ENCODE peak calls at places on chromosomes 3 and 15, in four cellular contexts. E, I, G and Y are unnamed samples.

GRCh38 chr3:132592211-132592610 is 4.9 kb upstream of the ACKR4 start:
- DNase-seq in E (no peak), G (no peak), I (no peak), Y (no peak)

GRCh38 chr3:195752066-195752465 is 31.3 kb downstream of the MUC20 start:
- DNase-seq in E (no peak), I (no peak), G (no peak), Y (no peak)

GRCh38 chr15:55630921-55631320 is 42.8 kb upstream of the PYGO1 start:
- DNase-seq in E (no peak), I (no peak), G (peak), Y (no peak)

GRCh38 chr3:134198414-134198813 is 52.2 kb downstream of the RYK start:
- DNase-seq in E (no peak), G (no peak), I (no peak), Y (no peak)

GRCh38 chr3:191330309-191330712 is at the start of gene UTS2B:
- DNase-seq in E (peak), G (peak), I (no peak), Y (no peak)

GRCh38 chr15:74227968-74228722 is 8.0 kb upstream of the CCDC33 start:
- DNase-seq in I (no peak), G (peak), E (no peak), Y (no peak)

GRCh38 chr15:76011611-76012010 is 613 bp downstream of the NRG4 start:
- DNase-seq in E (peak), G (no peak), I (no peak), Y (peak)

GRCh38 chr3:107236661-107237375 is 140.4 kb upstream of the CCDC54 start:
- DNase-seq in G (no peak), E (no peak), I (no peak), Y (no peak)

GRCh38 chr3:161560006-161560637 is 63.5 kb downstream of the OTOL1 start:
- DNase-seq in I (no peak), E (peak), G (no peak), Y (peak)

GRCh38 chr3:41131224-41131623 is 68.1 kb upstream of the CTNNB1 start:
- DNase-seq in I (no peak), G (no peak), E (no peak), Y (no peak)

GRCh38 chr3:51720292-51721061 is 13.6 kb downstream of the GRM2 start:
- DNase-seq in E (no peak), G (no peak), I (no peak), Y (no peak)

GRCh38 chr3:8371085-8371551 is 130.5 kb upstream of the LMCD1 start:
- DNase-seq in E (no peak), I (no peak), G (no peak), Y (peak)

GRCh38 chr3:9715127-9715526 is 11.5 kb downstream of the CPNE9 start:
- DNase-seq in I (no peak), G (no peak), E (no peak), Y (no peak)

GRCh38 chr3:9717563-9717962 is 13.9 kb downstream of the CPNE9 start:
- DNase-seq in E (no peak), G (no peak), I (no peak), Y (no peak)

GRCh38 chr3:9718118-9718517 is 13.4 kb upstream of the BRPF1 start:
- DNase-seq in I (no peak), G (no peak), E (no peak), Y (no peak)

GRCh38 chr3:9715764-9716437 is 12.3 kb downstream of the CPNE9 start:
- DNase-seq in E (peak), I (no peak), G (peak), Y (peak)

DNA sequence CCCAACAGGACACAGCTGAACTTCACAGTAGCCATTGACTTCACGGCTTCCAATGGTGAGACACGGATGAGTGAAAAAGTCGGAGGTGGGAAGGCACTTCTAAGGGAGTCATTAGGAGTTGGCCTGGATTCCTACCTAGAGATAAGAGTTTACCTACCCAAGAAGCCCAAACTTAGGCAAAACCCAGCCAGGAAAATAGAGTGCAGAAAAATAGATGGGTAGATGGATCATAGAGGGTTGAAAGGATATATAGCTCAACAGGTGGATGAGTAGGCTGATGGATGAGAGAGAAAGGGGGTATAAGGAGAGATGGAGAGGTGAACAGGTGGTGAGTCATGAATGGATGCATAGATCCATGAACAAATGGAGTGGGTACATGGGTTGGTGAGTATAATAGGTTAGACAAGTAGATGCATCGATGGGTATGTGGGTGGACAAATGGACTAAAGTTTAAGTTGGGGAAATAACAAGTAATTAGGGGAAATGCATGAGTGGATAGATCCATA is 13.5 kb downstream of the CPNE9 start:
- DNase-seq in E (no peak), I (no peak), G (no peak), Y (no peak)
- TF ChIP-seq MYC in E (no peak), I (no peak), G (no peak), Y (no peak)

GRCh38 chr3:150699068-150699635 is 4.6 kb downstream of the ERICH6 start:
- DNase-seq in G (peak), E (peak), I (no peak), Y (peak)

GRCh38 chr3:150703756-150704344 is at the start of gene ERICH6:
- DNase-seq in E (peak), I (peak), G (peak), Y (peak)
- TF ChIP-seq MYC in E (no peak), I (no peak), G (no peak), Y (no peak)

GRCh38 chr3:42349765-42350594 is 60.4 kb downstream of the LYZL4 start:
- DNase-seq in E (no peak), I (no peak), G (no peak), Y (no peak)

GRCh38 chr3:42347928-42348327 is 62.5 kb downstream of the LYZL4 start:
- DNase-seq in E (no peak), G (no peak), I (no peak), Y (no peak)

GRCh38 chr3:42351221-42351620 is 59.2 kb downstream of the LYZL4 start:
- DNase-seq in I (no peak), G (no peak), E (no peak), Y (no peak)

GRCh38 chr3:42355612-42356011 is 54.8 kb downstream of the LYZL4 start:
- DNase-seq in I (no peak), E (no peak), G (no peak), Y (no peak)

DNA sequence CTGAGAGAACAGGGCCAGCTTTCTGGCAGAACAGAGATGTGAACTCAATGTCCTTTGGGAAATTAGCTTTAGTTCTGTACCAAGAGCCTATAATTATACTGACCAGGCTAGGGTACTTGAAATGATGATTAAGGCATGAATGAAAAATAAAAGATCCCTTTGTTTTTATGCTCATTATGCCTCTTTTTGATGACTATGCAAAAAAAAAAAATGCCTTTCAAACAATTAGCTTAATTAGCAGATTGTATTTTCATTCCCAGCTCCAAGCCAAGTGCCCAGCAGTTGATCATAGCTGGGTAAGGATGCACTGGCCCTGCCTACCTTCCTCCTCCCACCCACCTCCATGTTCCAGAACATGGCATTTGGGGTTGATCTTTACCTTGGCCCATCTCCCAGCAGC is 56.8 kb downstream of the LYZL4 start:
- DNase-seq in G (no peak), I (no peak), E (no peak), Y (no peak)
- TF ChIP-seq MYC in G (no peak), I (no peak), E (no peak), Y (no peak)

GRCh38 chr3:136753112-136753939 is 1.1 kb upstream of the STAG1 start:
- DNase-seq in E (no peak), G (no peak), I (no peak), Y (peak)
- TF ChIP-seq MYC in E (no peak), G (no peak), I (no peak), Y (peak)

GRCh38 chr15:45906230-45906629 is 271.4 kb downstream of the SQOR start:
- DNase-seq in G (peak), I (no peak), E (no peak), Y (no peak)

DNA sequence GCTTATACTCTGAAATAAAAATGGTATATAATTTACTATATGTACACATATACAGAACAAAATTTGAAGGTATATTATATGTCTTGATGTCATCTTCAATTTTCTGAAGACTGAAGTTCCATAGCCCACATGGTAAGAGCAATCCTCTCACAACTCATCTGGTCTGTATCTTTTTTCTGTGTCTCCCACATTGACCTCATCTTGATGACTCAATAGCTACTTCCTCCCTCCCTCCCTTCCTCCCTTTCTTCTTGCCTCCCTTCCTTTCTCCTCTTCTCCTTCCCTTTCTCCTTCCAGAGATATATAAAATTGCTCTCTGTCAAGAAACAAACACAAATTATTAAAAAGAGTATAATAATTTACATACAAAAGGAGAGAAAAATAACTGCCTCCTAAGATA is 268.5 kb downstream of the SQOR start:
- DNase-seq in I (no peak), G (peak), E (no peak), Y (no peak)
- TF ChIP-seq MYC in I (no peak), G (no peak), E (no peak), Y (no peak)

GRCh38 chr3:31277582-31277981 is 255.1 kb upstream of the STT3B start:
- DNase-seq in I (no peak), E (no peak), G (peak), Y (no peak)
- TF ChIP-seq MYC in I (no peak), E (no peak), G (no peak), Y (no peak)

GRCh38 chr3:184679056-184679502 is 32.8 kb downstream of the MAGEF1 start:
- DNase-seq in I (no peak), E (no peak), G (no peak), Y (no peak)

GRCh38 chr3:184676927-184677326 is 34.9 kb downstream of the MAGEF1 start:
- DNase-seq in G (no peak), E (no peak), I (no peak), Y (peak)

GRCh38 chr3:184680411-184680990 is 31.4 kb downstream of the MAGEF1 start:
- DNase-seq in I (no peak), G (no peak), E (no peak), Y (no peak)

GRCh38 chr3:184677344-184678316 is 34.2 kb downstream of the MAGEF1 start:
- DNase-seq in G (no peak), I (no peak), E (no peak), Y (no peak)

GRCh38 chr3:184678317-184679055 is 33.4 kb downstream of the MAGEF1 start:
- DNase-seq in I (no peak), G (no peak), E (no peak), Y (no peak)
- TF ChIP-seq MYC in I (no peak), G (no peak), E (no peak), Y (no peak)

GRCh38 chr3:78049501-78049900 is 1009.6 kb downstream of the ROBO2 start:
- DNase-seq in I (no peak), E (no peak), G (no peak), Y (no peak)
- TF ChIP-seq MYC in I (no peak), E (no peak), G (no peak), Y (no peak)